ENCODE peak calls at places on chromosomes 16 and 17, in five cellular contexts. D is A549, N is upper lobe of left lung, O is HepG2, U is K562. L is an unnamed sample.

GRCh38 chr17:75604034-75604695 is 16.6 kb downstream of the MYO15B start:
- ATAC-seq in D (peak; percentile 53), N (peak; percentile 28), O (no peak), U (no peak), L (peak; percentile 33)

GRCh38 chr16:81514041-81514559 is 69.5 kb downstream of the CMIP start:
- ATAC-seq in D (no peak), N (peak; percentile 53), O (no peak), U (peak; percentile 75), L (no peak)

GRCh38 chr16:17755158-17755557 is 284.4 kb upstream of the XYLT1 start:
- ATAC-seq in D (no peak), N (no peak), O (no peak), U (no peak), L (no peak)

GRCh38 chr17:36629252-36629847 is 28.0 kb downstream of the MRM1 start:
- ATAC-seq in D (peak; percentile 87), N (peak; percentile 93), O (peak; percentile 92), U (peak; percentile 96), L (peak; percentile 71)

GRCh38 chr16:27362570-27363245 is 39.3 kb upstream of the IL21R start:
- ATAC-seq in D (no peak), N (no peak), O (no peak), U (no peak), L (no peak)

GRCh38 chr17:15261063-15261817 is 3.9 kb downstream of the PMP22 start:
- ATAC-seq in D (peak; percentile 62), N (peak; percentile 5), O (peak; percentile 84), U (peak; percentile 43), L (peak; percentile 28)

GRCh38 chr16:17084134-17084533 is 386.6 kb downstream of the XYLT1 start:
- ATAC-seq in D (no peak), N (no peak), O (no peak), U (no peak), L (no peak)

GRCh38 chr17:77347544-77347943 is 206.8 kb downstream of the SEC14L1 start:
- ATAC-seq in D (no peak), N (no peak), O (no peak), U (no peak), L (no peak)

GRCh38 chr17:78873519-78874340 is 29.3 kb downstream of the CEP295NL start:
- ATAC-seq in D (peak; percentile 32), N (no peak), O (no peak), U (no peak), L (peak; percentile 30)

GRCh38 chr17:68497885-68498319 is 14.3 kb upstream of the PRKAR1A start:
- ATAC-seq in D (no peak), N (peak; percentile 76), O (no peak), U (no peak), L (no peak)

GRCh38 chr16:57364143-57364542 is 5.6 kb downstream of the CCL22 start:
- ATAC-seq in D (no peak), N (no peak), O (peak; percentile 28), U (no peak), L (no peak)

GRCh38 chr17:40493697-40494096 is 7.7 kb downstream of the TNS4 start:
- ATAC-seq in D (no peak), N (no peak), O (no peak), U (no peak), L (no peak)
- H3K27ac ChIP-seq in D (peak overlapping the region; percentile 96), N (no peak overlapping the region), O (no peak overlapping the region), U (no peak overlapping the region), L (no peak overlapping the region)

DNA sequence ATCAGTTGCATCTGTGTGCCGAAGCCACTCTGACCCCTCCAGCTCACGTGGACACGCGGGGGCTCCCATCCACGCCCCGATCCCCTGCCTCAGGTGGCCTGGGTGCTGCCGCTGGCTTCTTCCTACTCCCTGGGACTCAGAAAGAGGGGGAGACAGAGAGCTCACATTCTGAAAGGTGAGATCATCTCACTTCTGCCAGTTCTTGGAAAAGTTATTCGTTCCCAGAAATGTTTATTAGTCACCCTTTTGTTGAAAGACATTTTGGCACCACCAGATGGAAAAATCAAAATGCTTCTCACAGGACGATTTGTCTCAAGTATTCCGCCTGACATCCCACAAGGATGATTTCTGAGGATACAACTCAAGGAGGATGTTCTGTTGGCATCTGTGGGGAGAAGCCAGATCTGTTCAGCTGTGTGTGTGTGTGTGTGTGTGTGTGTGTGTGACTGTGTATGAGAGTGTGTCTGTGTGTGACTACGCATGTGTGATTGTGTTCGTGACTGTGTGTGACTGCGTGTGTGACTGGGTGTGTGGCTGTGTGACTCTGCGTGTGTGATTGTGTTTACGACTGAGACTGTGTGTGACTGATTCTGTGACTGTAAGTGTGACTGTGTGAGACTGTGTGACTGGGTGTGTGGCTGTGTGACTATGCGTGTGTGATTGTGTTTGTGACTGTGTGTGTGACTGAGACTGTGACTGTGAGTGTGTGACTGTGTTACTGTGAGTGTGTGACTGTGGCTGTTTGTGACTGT is 207.3 kb downstream of the NTN1 start:
- ATAC-seq in D (no peak), N (peak; percentile 40), O (no peak), U (no peak), L (peak; percentile 80)
- TF ChIP-seq EP300 in D (no peak), N (no peak), O (no peak), U (no peak), L (no peak)

GRCh38 chr16:68643847-68644246 is 1.3 kb upstream of the CDH3 start:
- ATAC-seq in D (no peak), N (no peak), O (no peak), U (no peak), L (no peak)
- H3K27ac ChIP-seq in D (no peak overlapping the region), N (no peak overlapping the region), O (no peak overlapping the region), U (no peak overlapping the region), L (no peak overlapping the region)

DNA sequence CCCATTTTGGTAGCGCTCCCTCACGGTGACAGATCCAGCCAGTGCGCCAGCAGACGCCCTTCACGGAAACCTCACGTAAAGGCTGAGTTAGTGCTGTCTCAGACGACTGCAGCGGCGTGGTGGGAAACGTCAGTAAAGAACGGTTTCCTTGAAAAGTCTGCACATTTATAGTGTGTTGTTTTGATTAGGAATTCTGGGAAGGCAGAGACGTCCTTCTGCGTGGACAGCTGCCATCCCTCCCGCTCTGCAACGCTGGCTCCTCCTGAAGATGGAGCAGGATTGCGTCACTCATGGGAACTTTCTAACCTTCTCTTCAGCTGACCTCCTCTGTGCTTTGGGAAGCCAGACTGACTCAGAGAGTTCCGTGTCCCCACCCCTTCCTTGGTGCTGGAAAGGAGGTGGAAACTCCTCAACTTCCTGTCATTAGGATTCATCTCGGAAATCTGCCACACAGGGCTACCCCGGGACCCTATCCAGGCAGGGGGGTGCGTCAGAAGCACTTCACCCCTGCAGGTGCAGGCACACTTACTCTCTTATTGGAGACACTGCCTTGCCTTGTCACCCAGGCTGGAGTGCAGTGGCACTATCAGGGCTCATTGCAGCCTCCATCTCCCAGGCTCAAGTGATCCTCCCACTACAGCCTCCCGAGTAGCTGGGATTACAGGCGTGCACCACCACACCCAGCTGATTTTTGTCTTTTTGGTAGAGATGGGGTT is 24.3 kb upstream of the CRISPLD2 start:
- ATAC-seq in D (no peak), N (peak; percentile 96), O (no peak), U (peak; percentile 51), L (peak; percentile 99)
- TF ChIP-seq EP300 in D (no peak), N (peak; percentile 64), O (no peak), U (no peak), L (peak; percentile 80)

GRCh38 chr16:11848842-11849241 is 2.5 kb downstream of the RSL1D1 start:
- ATAC-seq in D (no peak), N (no peak), O (no peak), U (no peak), L (no peak)
- H3K27ac ChIP-seq in D (no peak overlapping the region), N (no peak overlapping the region), O (no peak overlapping the region), U (no peak overlapping the region), L (no peak overlapping the region)

GRCh38 chr16:67283039-67283825 is 3.9 kb downstream of the PLEKHG4 start:
- ATAC-seq in D (no peak), N (no peak), O (no peak), U (no peak), L (no peak)

GRCh38 chr16:67283826-67284555 is 4.7 kb downstream of the PLEKHG4 start:
- ATAC-seq in D (no peak), N (no peak), O (no peak), U (no peak), L (no peak)

GRCh38 chr16:67284699-67285646 is 5.6 kb downstream of the PLEKHG4 start:
- ATAC-seq in D (peak; percentile 63), N (peak; percentile 18), O (peak; percentile 91), U (peak; percentile 67), L (no peak)

GRCh38 chr16:67287960-67288359 is 8.6 kb downstream of the PLEKHG4 start:
- ATAC-seq in D (no peak), N (no peak), O (no peak), U (no peak), L (no peak)

DNA sequence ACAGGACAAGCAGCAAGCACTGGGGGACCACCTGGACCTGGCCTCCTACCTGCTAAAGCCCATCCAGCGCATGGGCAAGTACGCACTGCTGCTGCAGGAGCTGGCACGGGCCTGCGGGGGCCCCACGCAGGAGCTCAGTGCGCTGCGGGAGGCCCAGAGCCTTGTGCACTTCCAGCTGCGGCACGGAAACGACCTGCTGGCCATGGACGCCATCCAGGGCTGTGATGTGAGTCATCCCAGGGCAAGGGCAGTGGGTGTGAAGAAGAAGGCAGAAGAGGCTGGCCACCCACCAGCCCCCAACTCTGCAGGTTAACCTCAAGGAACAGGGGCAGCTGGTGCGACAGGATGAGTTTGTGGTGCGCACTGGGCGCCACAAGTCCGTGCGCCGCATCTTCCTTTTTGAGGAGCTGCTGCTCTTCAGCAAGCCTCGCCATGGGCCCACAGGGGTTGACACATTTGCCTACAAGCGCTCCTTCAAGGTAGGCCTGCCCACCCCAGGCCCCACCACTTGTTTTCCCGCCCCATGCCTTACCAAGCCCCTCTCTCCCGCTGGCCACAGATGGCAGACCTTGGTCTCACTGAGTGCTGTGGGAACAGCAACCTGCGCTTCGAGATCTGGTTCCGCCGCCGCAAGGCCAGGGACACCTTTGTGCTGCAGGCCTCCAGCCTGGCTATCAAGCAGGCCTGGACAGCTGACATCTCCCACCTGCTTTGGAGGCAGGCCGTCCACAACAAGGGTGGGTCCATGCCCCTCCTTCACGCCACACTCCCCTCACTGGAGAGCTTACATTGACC is 7.3 kb downstream of the PLEKHG4 start:
- ATAC-seq in D (no peak), N (no peak), O (no peak), U (no peak), L (no peak)
- TF ChIP-seq EP300 in D (no peak), N (no peak), O (no peak), U (no peak), L (no peak)

L was measured in gastroesophageal sphincter.